ENCODE peak calls at places on chromosomes 4 and X, in six cellular contexts. One of them, this sample, is unnamed.

GRCh38 chr4:159926871-159927270 is 824.0 kb downstream of the RAPGEF2 start:
- DNase-seq in fibroblast of pulmonary artery: no peak
- DNase-seq in AG04450: no peak
- DNase-seq in GM13976: no peak
- DNase-seq in astrocyte of the cerebellum: no peak
- DNase-seq in neural progenitor cell: no peak
- DNase-seq in this sample: no peak

GRCh38 chr4:87077834-87078585 is 142.4 kb downstream of the KLHL8 start:
- DNase-seq in fibroblast of pulmonary artery: peak
- DNase-seq in GM13976: no peak
- DNase-seq in neural progenitor cell: no peak
- DNase-seq in AG04450: no peak
- DNase-seq in astrocyte of the cerebellum: no peak
- DNase-seq in this sample: no peak

GRCh38 chrX:129404670-129405008 is 118.7 kb downstream of the SMARCA1 start:
- DNase-seq in GM13976: no peak
- DNase-seq in fibroblast of pulmonary artery: no peak
- DNase-seq in AG04450: no peak
- DNase-seq in astrocyte of the cerebellum: no peak
- DNase-seq in neural progenitor cell: no peak
- DNase-seq in this sample: no peak

GRCh38 chr4:11259837-11260236 is 168.9 kb downstream of the HS3ST1 start:
- DNase-seq in AG04450: no peak
- DNase-seq in fibroblast of pulmonary artery: no peak
- DNase-seq in neural progenitor cell: no peak
- DNase-seq in astrocyte of the cerebellum: no peak
- DNase-seq in GM13976: no peak
- DNase-seq in this sample: no peak

GRCh38 chrX:43504394-43504793 is 151.7 kb upstream of the MAOA start:
- DNase-seq in astrocyte of the cerebellum: no peak
- DNase-seq in AG04450: no peak
- DNase-seq in neural progenitor cell: no peak
- DNase-seq in GM13976: no peak
- DNase-seq in fibroblast of pulmonary artery: no peak
- DNase-seq in this sample: no peak

GRCh38 chr4:54433686-54434085 is 204.6 kb downstream of the PDGFRA start:
- DNase-seq in fibroblast of pulmonary artery: peak
- DNase-seq in GM13976: no peak
- DNase-seq in astrocyte of the cerebellum: no peak
- DNase-seq in AG04450: no peak
- DNase-seq in neural progenitor cell: peak
- DNase-seq in this sample: no peak

GRCh38 chrX:149286940-149287349 is 218.2 kb downstream of the IDS start:
- DNase-seq in AG04450: peak
- DNase-seq in neural progenitor cell: peak
- DNase-seq in astrocyte of the cerebellum: peak
- DNase-seq in GM13976: peak
- DNase-seq in fibroblast of pulmonary artery: peak
- DNase-seq in this sample: peak

GRCh38 chr4:37928421-37928820 is 31.8 kb upstream of the PTTG2 start:
- DNase-seq in AG04450: no peak
- DNase-seq in GM13976: no peak
- DNase-seq in fibroblast of pulmonary artery: no peak
- DNase-seq in astrocyte of the cerebellum: no peak
- DNase-seq in neural progenitor cell: no peak
- DNase-seq in this sample: no peak

GRCh38 chr4:15920723-15921591 is 17.6 kb downstream of the FGFBP1 start:
- DNase-seq in AG04450: peak
- DNase-seq in GM13976: no peak
- DNase-seq in fibroblast of pulmonary artery: peak
- DNase-seq in neural progenitor cell: no peak
- DNase-seq in astrocyte of the cerebellum: peak
- DNase-seq in this sample: no peak

GRCh38 chr4:6446538-6447451 is 25.6 kb downstream of the PPP2R2C start:
- DNase-seq in astrocyte of the cerebellum: no peak
- DNase-seq in GM13976: no peak
- DNase-seq in fibroblast of pulmonary artery: no peak
- DNase-seq in neural progenitor cell: peak
- DNase-seq in AG04450: no peak
- DNase-seq in this sample: no peak

GRCh38 chrX:56600141-56600540 is 36.7 kb downstream of the UBQLN2 start:
- DNase-seq in astrocyte of the cerebellum: no peak
- DNase-seq in fibroblast of pulmonary artery: peak
- DNase-seq in AG04450: no peak
- DNase-seq in GM13976: no peak
- DNase-seq in neural progenitor cell: no peak
- DNase-seq in this sample: no peak

GRCh38 chr4:102317459-102317858 is 27.8 kb downstream of the SLC39A8 start:
- DNase-seq in fibroblast of pulmonary artery: no peak
- DNase-seq in neural progenitor cell: no peak
- DNase-seq in AG04450: no peak
- DNase-seq in GM13976: no peak
- DNase-seq in astrocyte of the cerebellum: no peak
- DNase-seq in this sample: no peak

GRCh38 chrX:25442501-25442900 is 426.7 kb upstream of the ARX start:
- DNase-seq in fibroblast of pulmonary artery: peak
- DNase-seq in AG04450: no peak
- DNase-seq in astrocyte of the cerebellum: no peak
- DNase-seq in neural progenitor cell: peak
- DNase-seq in GM13976: no peak
- DNase-seq in this sample: no peak

GRCh38 chr4:137343221-137343620 is 189.1 kb downstream of the PCDH18 start:
- DNase-seq in neural progenitor cell: no peak
- DNase-seq in fibroblast of pulmonary artery: peak
- DNase-seq in astrocyte of the cerebellum: no peak
- DNase-seq in GM13976: no peak
- DNase-seq in AG04450: no peak
- DNase-seq in this sample: no peak

GRCh38 chrX:103056902-103057301 is 7.1 kb downstream of the BEX1 start:
- DNase-seq in fibroblast of pulmonary artery: no peak
- DNase-seq in neural progenitor cell: no peak
- DNase-seq in GM13976: no peak
- DNase-seq in AG04450: no peak
- DNase-seq in astrocyte of the cerebellum: no peak
- DNase-seq in this sample: no peak

GRCh38 chr4:106690487-106690886 is 321.9 kb upstream of the GIMD1 start:
- DNase-seq in neural progenitor cell: no peak
- DNase-seq in fibroblast of pulmonary artery: peak
- DNase-seq in GM13976: no peak
- DNase-seq in AG04450: no peak
- DNase-seq in astrocyte of the cerebellum: no peak
- DNase-seq in this sample: no peak

GRCh38 chr4:57490520-57490919 is 380.3 kb upstream of the IGFBP7 start:
- DNase-seq in AG04450: no peak
- DNase-seq in neural progenitor cell: no peak
- DNase-seq in fibroblast of pulmonary artery: peak
- DNase-seq in GM13976: no peak
- DNase-seq in astrocyte of the cerebellum: no peak
- DNase-seq in this sample: no peak

GRCh38 chr4:56681158-56681848 is at the start of gene HOPX:
- DNase-seq in neural progenitor cell: no peak
- DNase-seq in fibroblast of pulmonary artery: peak
- DNase-seq in AG04450: no peak
- DNase-seq in GM13976: peak
- DNase-seq in astrocyte of the cerebellum: no peak
- DNase-seq in this sample: peak

GRCh38 chr4:106366026-106366425 is 2.6 kb downstream of the GIMD1 start:
- DNase-seq in fibroblast of pulmonary artery: peak
- DNase-seq in neural progenitor cell: no peak
- DNase-seq in astrocyte of the cerebellum: no peak
- DNase-seq in GM13976: no peak
- DNase-seq in AG04450: no peak
- DNase-seq in this sample: no peak

GRCh38 chr4:124199185-124199584 is 513.3 kb downstream of the ANKRD50 start:
- DNase-seq in GM13976: no peak
- DNase-seq in AG04450: no peak
- DNase-seq in fibroblast of pulmonary artery: no peak
- DNase-seq in neural progenitor cell: no peak
- DNase-seq in astrocyte of the cerebellum: no peak
- DNase-seq in this sample: no peak
- TF ChIP-seq CTCF in GM13976: no peak
- TF ChIP-seq CTCF in AG04450: no peak
- TF ChIP-seq CTCF in fibroblast of pulmonary artery: no peak
- TF ChIP-seq CTCF in neural progenitor cell: no peak
- TF ChIP-seq CTCF in astrocyte of the cerebellum: no peak
- TF ChIP-seq CTCF in this sample: no peak

DNA sequence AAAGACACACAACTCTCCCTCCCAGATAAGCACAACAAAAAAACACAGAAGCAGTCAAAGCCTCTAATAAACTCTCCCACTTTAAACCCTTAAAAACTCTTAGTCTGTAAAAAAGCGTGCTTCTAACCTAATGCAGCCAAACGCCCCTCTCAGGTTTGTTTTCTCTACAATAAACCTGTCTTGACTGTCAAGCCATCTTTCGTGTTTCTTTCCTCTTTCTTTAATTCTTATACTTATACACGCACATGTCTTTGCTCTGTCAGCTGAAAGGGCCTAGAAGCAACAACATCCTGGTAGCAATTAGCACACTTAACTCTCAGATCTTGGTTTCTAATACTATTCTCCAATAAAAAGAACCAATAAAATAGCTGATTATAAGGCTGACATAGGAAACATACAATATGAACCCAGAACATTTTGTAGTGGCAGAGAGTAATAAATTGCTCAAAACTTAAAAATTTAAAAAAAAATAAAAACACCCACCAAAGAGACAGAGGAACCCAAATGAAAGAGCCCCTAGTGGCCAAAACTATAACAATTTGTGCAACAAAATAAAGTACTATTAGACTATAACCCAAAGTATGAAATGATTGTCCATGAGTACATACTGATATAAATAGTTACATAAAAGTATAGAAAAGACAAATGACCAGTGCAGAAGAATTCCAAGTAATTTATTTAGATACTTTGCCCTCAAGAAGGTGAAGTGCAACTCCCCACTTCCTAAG is 440.4 kb upstream of the ADGRL3 start:
- DNase-seq in fibroblast of pulmonary artery: no peak
- DNase-seq in astrocyte of the cerebellum: no peak
- DNase-seq in neural progenitor cell: no peak
- DNase-seq in AG04450: no peak
- DNase-seq in GM13976: no peak
- DNase-seq in this sample: no peak
- TF ChIP-seq CTCF in fibroblast of pulmonary artery: peak
- TF ChIP-seq CTCF in astrocyte of the cerebellum: peak
- TF ChIP-seq CTCF in neural progenitor cell: peak
- TF ChIP-seq CTCF in AG04450: peak
- TF ChIP-seq CTCF in GM13976: no peak
- TF ChIP-seq CTCF in this sample: peak

GRCh38 chrX:3690140-3690539 is 23.3 kb downstream of the PRKX start:
- DNase-seq in neural progenitor cell: no peak
- DNase-seq in GM13976: no peak
- DNase-seq in fibroblast of pulmonary artery: no peak
- DNase-seq in astrocyte of the cerebellum: no peak
- DNase-seq in AG04450: no peak
- DNase-seq in this sample: no peak
- TF ChIP-seq CTCF in neural progenitor cell: no peak
- TF ChIP-seq CTCF in GM13976: no peak
- TF ChIP-seq CTCF in fibroblast of pulmonary artery: no peak
- TF ChIP-seq CTCF in astrocyte of the cerebellum: no peak
- TF ChIP-seq CTCF in AG04450: no peak
- TF ChIP-seq CTCF in this sample: no peak

GRCh38 chrX:111646515-111646914 is 34.5 kb upstream of the ALG13 start:
- DNase-seq in fibroblast of pulmonary artery: no peak
- DNase-seq in GM13976: no peak
- DNase-seq in neural progenitor cell: no peak
- DNase-seq in AG04450: no peak
- DNase-seq in astrocyte of the cerebellum: no peak
- DNase-seq in this sample: no peak
- TF ChIP-seq CTCF in fibroblast of pulmonary artery: no peak
- TF ChIP-seq CTCF in GM13976: no peak
- TF ChIP-seq CTCF in neural progenitor cell: no peak
- TF ChIP-seq CTCF in AG04450: no peak
- TF ChIP-seq CTCF in astrocyte of the cerebellum: no peak
- TF ChIP-seq CTCF in this sample: no peak

GRCh38 chr4:76680934-76681333 is 217.0 kb downstream of the SOWAHB start:
- DNase-seq in neural progenitor cell: no peak
- DNase-seq in fibroblast of pulmonary artery: no peak
- DNase-seq in AG04450: no peak
- DNase-seq in astrocyte of the cerebellum: no peak
- DNase-seq in GM13976: no peak
- DNase-seq in this sample: no peak
- TF ChIP-seq CTCF in neural progenitor cell: no peak
- TF ChIP-seq CTCF in fibroblast of pulmonary artery: no peak
- TF ChIP-seq CTCF in AG04450: no peak
- TF ChIP-seq CTCF in astrocyte of the cerebellum: no peak
- TF ChIP-seq CTCF in GM13976: no peak
- TF ChIP-seq CTCF in this sample: no peak

GRCh38 chr4:19304028-19304427 is 947.7 kb upstream of the SLIT2 start:
- DNase-seq in GM13976: no peak
- DNase-seq in fibroblast of pulmonary artery: peak
- DNase-seq in neural progenitor cell: no peak
- DNase-seq in AG04450: no peak
- DNase-seq in astrocyte of the cerebellum: no peak
- DNase-seq in this sample: no peak

GRCh38 chr4:19309365-19309764 is 942.3 kb upstream of the SLIT2 start:
- DNase-seq in neural progenitor cell: peak
- DNase-seq in astrocyte of the cerebellum: peak
- DNase-seq in AG04450: peak
- DNase-seq in GM13976: no peak
- DNase-seq in fibroblast of pulmonary artery: peak
- DNase-seq in this sample: no peak
- TF ChIP-seq CTCF in neural progenitor cell: peak
- TF ChIP-seq CTCF in astrocyte of the cerebellum: peak
- TF ChIP-seq CTCF in AG04450: peak
- TF ChIP-seq CTCF in GM13976: no peak
- TF ChIP-seq CTCF in fibroblast of pulmonary artery: peak
- TF ChIP-seq CTCF in this sample: no peak

GRCh38 chr4:139617702-139618490 is 47.7 kb upstream of the MGST2 start:
- DNase-seq in AG04450: no peak
- DNase-seq in GM13976: no peak
- DNase-seq in fibroblast of pulmonary artery: peak
- DNase-seq in neural progenitor cell: no peak
- DNase-seq in astrocyte of the cerebellum: no peak
- DNase-seq in this sample: no peak

GRCh38 chr4:139622856-139623255 is 42.8 kb upstream of the MGST2 start:
- DNase-seq in AG04450: no peak
- DNase-seq in astrocyte of the cerebellum: no peak
- DNase-seq in neural progenitor cell: peak
- DNase-seq in fibroblast of pulmonary artery: no peak
- DNase-seq in GM13976: no peak
- DNase-seq in this sample: no peak

GRCh38 chr4:139624441-139625130 is 41.0 kb upstream of the MGST2 start:
- DNase-seq in AG04450: no peak
- DNase-seq in GM13976: no peak
- DNase-seq in astrocyte of the cerebellum: no peak
- DNase-seq in fibroblast of pulmonary artery: no peak
- DNase-seq in neural progenitor cell: no peak
- DNase-seq in this sample: no peak

GRCh38 chr4:139625487-139625886 is 40.1 kb upstream of the MGST2 start:
- DNase-seq in fibroblast of pulmonary artery: no peak
- DNase-seq in AG04450: no peak
- DNase-seq in astrocyte of the cerebellum: no peak
- DNase-seq in GM13976: no peak
- DNase-seq in neural progenitor cell: no peak
- DNase-seq in this sample: no peak

GRCh38 chr4:139619644-139620043 is 46.0 kb upstream of the MGST2 start:
- DNase-seq in AG04450: no peak
- DNase-seq in neural progenitor cell: peak
- DNase-seq in astrocyte of the cerebellum: no peak
- DNase-seq in GM13976: no peak
- DNase-seq in fibroblast of pulmonary artery: peak
- DNase-seq in this sample: no peak
- TF ChIP-seq CTCF in AG04450: peak
- TF ChIP-seq CTCF in neural progenitor cell: peak
- TF ChIP-seq CTCF in astrocyte of the cerebellum: peak
- TF ChIP-seq CTCF in GM13976: peak
- TF ChIP-seq CTCF in fibroblast of pulmonary artery: peak
- TF ChIP-seq CTCF in this sample: peak